ENCODE peak calls at places on chromosomes 5 and 9, in nine cellular contexts. K is memory B cell, V is aorta, L is EH, I is mesendoderm, T is fibroblast of pulmonary artery, Q is AG20443, B is H7, Z is ELR. H is an unnamed sample.

GRCh38 chr9:81777514-81777913 is 88.2 kb upstream of the TLE1 start:
- DNase-seq in K (no peak), V (no peak), L (no peak), I (no peak), T (no peak), Q (no peak), B (no peak), Z (no peak), H (no peak)

GRCh38 chr5:146877783-146878470 is 630 bp downstream of the PPP2R2B start:
- DNase-seq in K (no peak), V (peak; percentile 81), L (peak; percentile 9), I (peak; percentile 37), T (no peak), Q (peak; percentile 48), B (peak; percentile 83), Z (no peak), H (peak; percentile 88)

GRCh38 chr9:87497604-87498045 is at the start of gene DAPK1:
- DNase-seq in K (no peak), V (peak; percentile 87), L (peak; percentile 8), I (peak; percentile 93), T (peak; percentile 53), Q (peak; percentile 83), B (peak; percentile 96), Z (no peak), H (peak; percentile 83)

GRCh38 chr9:119284118-119284517 is 85.1 kb downstream of the BRINP1 start:
- DNase-seq in K (no peak), V (no peak), L (no peak), I (peak; percentile 84), T (no peak), Q (peak; percentile 18), B (peak; percentile 39), Z (no peak), H (no peak)

GRCh38 chr5:110625376-110625999 is 101.0 kb downstream of the TMEM232 start:
- DNase-seq in K (no peak), V (no peak), L (peak; percentile 34), I (peak; percentile 21), T (peak; percentile 60), Q (peak; percentile 21), B (peak; percentile 1), Z (peak; percentile 69), H (peak; percentile 71)

GRCh38 chr9:136847065-136847826 is 2.0 kb upstream of the PHPT1 start:
- DNase-seq in K (no peak), V (no peak), L (peak; percentile 71), I (peak; percentile 92), T (peak; percentile 63), Q (peak; percentile 55), B (peak; percentile 95), Z (peak; percentile 50), H (no peak)

GRCh38 chr5:57277085-57277484 is 103.2 kb downstream of the GPBP1 start:
- DNase-seq in K (no peak), V (no peak), L (peak; percentile 41), I (peak; percentile 7), T (peak; percentile 68), Q (peak; percentile 25), B (no peak), Z (peak; percentile 54), H (peak; percentile 79)

GRCh38 chr9:89463986-89464901 is 33.7 kb downstream of the SEMA4D start:
- DNase-seq in K (peak; percentile 40), V (peak; percentile 30), L (no peak), I (no peak), T (no peak), Q (no peak), B (peak; percentile 43), Z (no peak), H (peak; percentile 32)

GRCh38 chr5:1488882-1489680 is 34.7 kb downstream of the LPCAT1 start:
- DNase-seq in K (no peak), V (no peak), L (peak; percentile 77), I (no peak), T (peak; percentile 60), Q (peak; percentile 93), B (no peak), Z (peak; percentile 79), H (peak; percentile 100)

GRCh38 chr5:150801117-150801927 is 22.8 kb downstream of the SMIM3 start:
- DNase-seq in K (no peak), V (no peak), L (peak; percentile 79), I (peak; percentile 90), T (peak; percentile 85), Q (peak; percentile 74), B (peak; percentile 34), Z (peak; percentile 83), H (no peak)

GRCh38 chr9:82209797-82210470 is 221.4 kb downstream of the SPATA31D1 start:
- DNase-seq in K (no peak), V (no peak), L (peak; percentile 7), I (no peak), T (no peak), Q (no peak), B (no peak), Z (no peak), H (no peak)

GRCh38 chr5:150272531-150272930 is 17.0 kb downstream of the CAMK2A start:
- DNase-seq in K (no peak), V (no peak), L (peak; percentile 67), I (peak; percentile 82), T (peak; percentile 60), Q (peak; percentile 69), B (peak; percentile 83), Z (peak; percentile 78), H (peak; percentile 94)

GRCh38 chr5:34620185-34620584 is 35.9 kb upstream of the RAI14 start:
- DNase-seq in K (no peak), V (no peak), L (no peak), I (no peak), T (no peak), Q (no peak), B (no peak), Z (no peak), H (no peak)

GRCh38 chr5:139664727-139665351 is 16.7 kb downstream of the CXXC5 start:
- DNase-seq in K (no peak), V (no peak), L (no peak), I (no peak), T (no peak), Q (no peak), B (no peak), Z (no peak), H (no peak)

GRCh38 chr5:20223451-20223850 is 235.5 kb upstream of the CDH18 start:
- DNase-seq in K (no peak), V (no peak), L (no peak), I (no peak), T (no peak), Q (no peak), B (no peak), Z (no peak), H (no peak)

GRCh38 chr9:115628426-115628825 is 510.5 kb upstream of the TNC start:
- DNase-seq in K (no peak), V (no peak), L (no peak), I (no peak), T (no peak), Q (no peak), B (no peak), Z (no peak), H (no peak)

GRCh38 chr9:83706703-83707517 is 848 bp downstream of the UBQLN1 start:
- DNase-seq in K (peak; percentile 18), V (peak; percentile 82), L (peak; percentile 42), I (peak; percentile 90), T (peak; percentile 24), Q (no peak), B (peak; percentile 88), Z (peak; percentile 51), H (peak; percentile 77)

GRCh38 chr9:117178596-117179111 is 236.2 kb downstream of the ASTN2 start:
- DNase-seq in K (no peak), V (no peak), L (no peak), I (no peak), T (no peak), Q (no peak), B (no peak), Z (peak; percentile 2), H (no peak)

GRCh38 chr5:175461370-175461769 is 17.0 kb upstream of the SFXN1 start:
- DNase-seq in K (no peak), V (no peak), L (no peak), I (no peak), T (no peak), Q (no peak), B (no peak), Z (no peak), H (no peak)

GRCh38 chr9:69379250-69379982 is 54.4 kb downstream of the ENTREP1 start:
- DNase-seq in K (no peak), V (no peak), L (peak; percentile 77), I (peak; percentile 76), T (peak; percentile 49), Q (peak; percentile 50), B (no peak), Z (peak; percentile 66), H (peak; percentile 60)

GRCh38 chr9:68791169-68791568 is 86.1 kb downstream of the PIP5K1B start:
- DNase-seq in K (no peak), V (no peak), L (no peak), I (no peak), T (no peak), Q (no peak), B (no peak), Z (no peak), H (no peak)

GRCh38 chr5:14039063-14039462 is 94.6 kb upstream of the DNAH5 start:
- DNase-seq in K (no peak), V (no peak), L (peak; percentile 49), I (no peak), T (peak; percentile 71), Q (no peak), B (no peak), Z (peak; percentile 88), H (peak; percentile 85)

GRCh38 chr9:111897831-111898144 is 1.2 kb downstream of the UGCG start:
- DNase-seq in K (peak; percentile 54), V (no peak), L (peak; percentile 48), I (no peak), T (no peak), Q (no peak), B (no peak), Z (no peak), H (no peak)

GRCh38 chr5:139312075-139312474 is 18.5 kb downstream of the MATR3 start:
- DNase-seq in K (no peak), V (no peak), L (no peak), I (peak; percentile 65), T (no peak), Q (no peak), B (no peak), Z (no peak), H (no peak)

GRCh38 chr5:42467572-42467971 is 44.3 kb downstream of the GHR start:
- DNase-seq in K (no peak), V (no peak), L (no peak), I (no peak), T (no peak), Q (no peak), B (no peak), Z (no peak), H (no peak)

GRCh38 chr5:6253846-6254245 is 124.5 kb downstream of the MED10 start:
- DNase-seq in K (no peak), V (no peak), L (no peak), I (no peak), T (no peak), Q (no peak), B (no peak), Z (no peak), H (no peak)

GRCh38 chr5:181047288-181047687 is 7.2 kb downstream of the BTNL9 start:
- DNase-seq in K (no peak), V (no peak), L (no peak), I (no peak), T (no peak), Q (no peak), B (no peak), Z (no peak), H (no peak)

GRCh38 chr9:99120256-99120655 is 15.3 kb downstream of the TGFBR1 start:
- DNase-seq in K (no peak), V (no peak), L (no peak), I (no peak), T (no peak), Q (no peak), B (no peak), Z (no peak), H (no peak)

GRCh38 chr5:93349613-93350012 is 231.4 kb downstream of the NR2F1-AS1 start:
- DNase-seq in K (no peak), V (no peak), L (peak; percentile 80), I (no peak), T (peak; percentile 37), Q (no peak), B (no peak), Z (peak; percentile 55), H (peak; percentile 88)

H was measured in osteoblast.